ENCODE peak calls at places on chromosomes 13 and 19, in ten cellular contexts. L, P, B, V, D, J, S, U, I and O are unnamed samples.
A peak's percentile ranks its signal among the peaks of the same experiment; 100 is the strongest.

GRCh38 chr13:33746867-33747266 is 71.1 kb upstream of the RFC3 start:
- DNase-seq in J (no peak), I (no peak), B (no peak), S (no peak), U (no peak), P (no peak), D (no peak), L (no peak), V (no peak), O (no peak)

GRCh38 chr19:29467824-29468401 is 57.9 kb upstream of the VSTM2B start:
- DNase-seq in L (no peak), J (no peak), V (no peak), B (no peak), I (no peak), D (peak; percentile 36), P (no peak), S (no peak), U (no peak), O (no peak)

GRCh38 chr19:13920940-13921744 is 15.1 kb downstream of the CC2D1A start:
- DNase-seq in L (no peak), P (no peak), V (no peak), B (no peak), J (no peak), I (peak; percentile 74), S (no peak), D (peak; percentile 28), U (peak; percentile 43), O (peak; percentile 40)

GRCh38 chr13:110424596-110425443 is 117.7 kb downstream of the COL4A2 start:
- DNase-seq in P (no peak), V (peak; percentile 26), J (no peak), I (no peak), S (no peak), L (no peak), B (no peak), D (no peak), U (no peak), O (no peak)

GRCh38 chr13:107650081-107650701 is 565.1 kb downstream of the LIG4 start:
- DNase-seq in L (peak; percentile 15), V (no peak), D (no peak), B (peak; percentile 19), U (peak; percentile 35), P (no peak), J (peak; percentile 48), S (no peak), I (no peak), O (peak; percentile 67)

GRCh38 chr13:34751044-34751443 is 191.0 kb upstream of the NBEA start:
- DNase-seq in B (no peak), D (no peak), S (no peak), L (no peak), V (no peak), I (no peak), U (no peak), J (no peak), P (no peak), O (no peak)

GRCh38 chr19:51093510-51094345 is 11.0 kb upstream of the KLK14 start:
- DNase-seq in S (no peak), I (peak; percentile 17), D (no peak), B (no peak), P (no peak), U (no peak), J (no peak), V (no peak), L (no peak), O (no peak)

GRCh38 chr19:50501186-50501567 is 9.8 kb downstream of the JOSD2 start:
- DNase-seq in D (no peak), U (no peak), J (no peak), L (no peak), I (no peak), S (no peak), P (no peak), B (no peak), V (no peak), O (no peak)

GRCh38 chr13:64758520-64758919 is 2471.6 kb downstream of the PCDH9 start:
- DNase-seq in L (no peak), J (no peak), P (no peak), V (no peak), S (no peak), U (no peak), D (no peak), B (no peak), I (peak; percentile 9), O (peak; percentile 7)

GRCh38 chr19:10603084-10603872 is 16.2 kb upstream of the AP1M2 start:
- DNase-seq in U (peak; percentile 61), J (peak; percentile 94), I (peak; percentile 17), S (no peak), P (no peak), L (no peak), V (no peak), D (no peak), B (peak; percentile 67), O (no peak)

GRCh38 chr13:84684048-84684662 is 801.9 kb upstream of the SLITRK1 start:
- DNase-seq in I (no peak), B (peak; percentile 17), V (no peak), J (no peak), D (no peak), L (no peak), S (no peak), U (peak; percentile 44), P (no peak), O (no peak)

GRCh38 chr19:41373993-41374392 is 2.3 kb upstream of the TMEM91 start:
- DNase-seq in D (no peak), B (peak; percentile 90), P (no peak), U (peak; percentile 86), I (peak; percentile 98), V (peak; percentile 89), J (peak; percentile 75), S (peak; percentile 55), L (peak; percentile 65), O (peak; percentile 96)

GRCh38 chr13:79457948-79458347 is 23.0 kb upstream of the NDFIP2 start:
- DNase-seq in S (no peak), D (no peak), I (peak; percentile 85), U (no peak), V (peak; percentile 36), B (no peak), L (no peak), P (no peak), J (no peak), O (peak; percentile 64)

GRCh38 chr19:17123041-17123440 is 47.5 kb downstream of the MYO9B start:
- DNase-seq in B (no peak), L (no peak), P (no peak), I (no peak), S (no peak), V (no peak), U (no peak), J (no peak), D (no peak), O (no peak)

GRCh38 chr19:17124025-17124424 is 48.4 kb downstream of the MYO9B start:
- DNase-seq in I (no peak), L (no peak), V (no peak), B (no peak), S (no peak), J (no peak), D (no peak), U (no peak), P (no peak), O (no peak)

GRCh38 chr19:17125728-17126677 is 50.4 kb downstream of the MYO9B start:
- DNase-seq in J (peak; percentile 91), V (no peak), U (peak; percentile 62), S (peak; percentile 41), B (peak; percentile 61), L (no peak), D (no peak), P (peak; percentile 62), I (peak; percentile 31), O (no peak)

GRCh38 chr19:17127671-17128070 is 52.1 kb downstream of the MYO9B start:
- DNase-seq in L (no peak), U (no peak), S (no peak), I (no peak), P (no peak), D (no peak), V (no peak), B (no peak), J (no peak), O (no peak)

DNA sequence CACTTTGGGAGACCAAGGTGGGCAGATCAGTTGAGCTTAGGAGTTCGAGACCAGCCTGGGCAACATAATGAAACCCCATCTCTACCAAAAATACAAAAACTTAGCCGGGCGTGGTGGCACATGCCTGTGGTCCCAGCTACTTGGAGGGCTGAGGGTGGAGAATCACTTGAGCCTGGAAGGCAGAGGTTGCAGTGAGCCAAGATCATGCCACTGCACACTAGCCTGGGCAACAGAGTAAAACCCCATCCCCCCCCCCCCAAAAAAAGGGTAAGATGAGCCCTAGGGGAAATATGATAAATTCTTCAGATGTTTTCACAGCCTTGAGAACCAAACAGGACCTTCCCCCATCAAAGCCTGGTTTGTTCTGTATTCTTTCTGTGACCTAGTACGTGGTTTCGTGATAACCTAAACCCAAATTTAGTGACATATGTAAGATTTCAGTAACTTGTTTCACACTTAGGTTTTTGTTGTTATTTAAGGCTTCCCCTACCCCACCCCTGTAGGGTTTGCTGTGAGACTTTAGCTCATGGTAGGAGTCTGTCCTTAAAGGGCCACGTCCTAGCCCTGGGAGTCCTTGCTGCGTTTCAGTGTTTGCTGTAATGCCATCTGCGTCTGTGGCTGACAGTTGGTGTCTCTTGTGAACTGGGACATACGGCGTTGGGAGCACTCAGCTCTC is 49.6 kb downstream of the MYO9B start:
- DNase-seq in J (no peak), B (no peak), D (no peak), U (no peak), I (no peak), L (no peak), P (no peak), S (no peak), V (no peak), O (peak; percentile 15)
- H3K4me3 ChIP-seq in J (peak overlapping the region; percentile 10), B (no peak overlapping the region), D (no peak overlapping the region), U (no peak overlapping the region), I (no peak overlapping the region), L (no peak overlapping the region), P (no peak overlapping the region), S (peak overlapping the region; percentile 29), V (no peak overlapping the region), O (no peak overlapping the region)

DNA sequence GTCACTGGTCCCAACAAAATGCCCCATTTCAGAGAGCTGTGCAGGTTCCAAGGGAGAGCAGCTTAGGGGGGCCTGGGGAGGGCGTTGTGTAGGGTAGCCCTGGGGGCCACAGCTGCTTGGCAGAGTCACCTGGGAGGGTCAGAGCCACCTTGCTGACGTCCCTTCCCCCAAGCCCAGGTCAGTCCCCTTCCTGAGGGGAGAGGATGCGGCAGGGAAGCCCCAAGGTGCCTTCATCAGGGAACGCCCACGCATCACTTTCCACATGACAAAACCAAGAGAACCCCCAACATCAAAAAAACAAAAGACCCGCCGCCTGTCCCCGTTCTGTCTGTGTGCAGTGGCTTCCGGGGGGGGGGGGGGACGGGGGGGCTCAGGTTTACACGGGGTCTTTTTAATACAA is 5.3 kb upstream of the UQCR11 start:
- DNase-seq in S (no peak), V (no peak), U (no peak), I (no peak), J (no peak), L (no peak), B (no peak), P (no peak), D (no peak), O (no peak)
- TF ChIP-seq CTCF in S (no peak), V (no peak), U (no peak), I (no peak), J (no peak), L (no peak), B (no peak), P (no peak), D (no peak), O (no peak)

GRCh38 chr13:47886314-47886713 is 114.8 kb downstream of the SUCLA2 start:
- DNase-seq in S (no peak), U (no peak), L (no peak), J (no peak), I (no peak), D (no peak), V (no peak), P (no peak), B (no peak), O (no peak)
- H3K4me3 ChIP-seq in S (no peak overlapping the region), U (no peak overlapping the region), L (no peak overlapping the region), J (no peak overlapping the region), I (no peak overlapping the region), D (no peak overlapping the region), V (no peak overlapping the region), P (no peak overlapping the region), B (no peak overlapping the region), O (no peak overlapping the region)

GRCh38 chr19:1057185-1057857 is 9.6 kb upstream of the ARHGAP45 start:
- DNase-seq in B (no peak), J (no peak), U (no peak), I (peak; percentile 64), S (no peak), P (no peak), L (no peak), V (no peak), D (no peak), O (peak; percentile 76)
- TF ChIP-seq CTCF in B (peak; percentile 5), J (peak; percentile 60), U (no peak), I (no peak), S (no peak), P (no peak), L (no peak), V (no peak), D (peak; percentile 52), O (no peak)